ENCODE peak calls at places on chromosomes 11 and 22, in ten cellular contexts. O is type B pancreatic cell; L is astrocyte of the cerebellum; Y is Calu3; A is GM10248; B is heart left ventricle; J is osteocyte; W is CD4-positive, alpha-beta T cell; I is NB4; C is psoas muscle. U is an unnamed sample.
A peak's percentile ranks its signal among the peaks of the same experiment; 100 is the strongest.

GRCh38 chr11:66950113-66950535 is 8.1 kb downstream of the PC start:
- DNase-seq in W (no peak), C (peak; percentile 54), J (no peak), A (no peak), B (no peak), L (no peak), Y (peak; percentile 63), O (no peak), I (peak; percentile 40), U (no peak)

GRCh38 chr22:36871669-36872081 is 10.9 kb downstream of the NCF4 start:
- DNase-seq in W (no peak), Y (no peak), L (no peak), B (no peak), O (no peak), A (peak; percentile 6), J (no peak), I (no peak), C (no peak), U (no peak)

GRCh38 chr11:85595285-85595884 is 31.8 kb downstream of the DLG2 start:
- DNase-seq in W (no peak), J (no peak), C (no peak), B (no peak), O (no peak), I (peak; percentile 68), L (peak; percentile 23), A (peak; percentile 35), Y (no peak), U (no peak)

GRCh38 chr11:96024666-96025065 is 100.8 kb upstream of the MTMR2 start:
- DNase-seq in B (no peak), Y (no peak), O (no peak), A (no peak), I (no peak), L (no peak), J (no peak), W (no peak), C (no peak), U (no peak)

GRCh38 chr22:39454385-39454871 is 2.4 kb upstream of the MGAT3 start:
- DNase-seq in C (no peak), O (no peak), Y (peak; percentile 38), A (no peak), J (no peak), L (no peak), B (no peak), I (no peak), W (no peak), U (no peak)

GRCh38 chr22:29284196-29284595 is 16.1 kb downstream of the EWSR1 start:
- DNase-seq in J (no peak), B (no peak), W (no peak), I (no peak), A (no peak), Y (no peak), C (no peak), L (no peak), O (no peak), U (no peak)

GRCh38 chr11:69313992-69314391 is 20.0 kb downstream of the MYEOV start:
- DNase-seq in C (no peak), W (no peak), B (no peak), Y (no peak), L (no peak), A (no peak), J (no peak), O (no peak), I (no peak), U (no peak)

GRCh38 chr22:46737105-46737975 is 712 bp downstream of the CERK start:
- DNase-seq in W (peak; percentile 30), I (peak; percentile 68), A (peak; percentile 67), C (peak; percentile 49), L (no peak), B (peak; percentile 57), O (no peak), J (no peak), Y (peak; percentile 35), U (peak; percentile 29)

GRCh38 chr22:46612904-46613605 is 7.1 kb upstream of the GRAMD4 start:
- DNase-seq in L (no peak), O (no peak), C (peak; percentile 22), B (no peak), A (peak; percentile 51), Y (no peak), I (no peak), W (peak; percentile 36), J (no peak), U (no peak)

GRCh38 chr11:46386005-46386331 is 4.5 kb downstream of the MDK start:
- DNase-seq in O (no peak), W (no peak), A (no peak), B (no peak), C (no peak), L (no peak), I (no peak), J (no peak), Y (no peak), U (no peak)

DNA sequence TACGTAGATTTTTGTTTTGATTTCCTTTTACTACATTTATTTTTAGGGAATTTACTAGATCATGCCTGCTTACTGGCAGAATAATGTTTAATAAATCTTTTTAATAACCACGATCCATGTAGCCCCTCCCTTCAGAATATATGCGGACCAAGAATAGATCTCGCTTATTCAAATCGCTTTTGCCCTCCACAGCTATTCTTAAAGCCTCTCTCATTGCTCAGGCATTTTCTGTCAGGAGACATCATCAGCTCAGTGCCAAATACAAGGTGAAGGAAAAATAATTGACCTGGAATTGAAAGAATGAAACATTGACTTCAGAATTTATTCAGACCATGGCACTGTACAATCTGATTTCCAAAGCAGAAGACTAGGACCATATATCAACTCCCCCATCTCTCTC is 10.0 kb upstream of the JAML start:
- DNase-seq in W (no peak), I (no peak), Y (no peak), B (no peak), J (no peak), A (no peak), O (no peak), C (no peak), L (no peak), U (no peak)
- TF ChIP-seq CTCF in W (no peak), I (no peak), Y (no peak), B (no peak), J (no peak), A (no peak), O (no peak), C (no peak), L (no peak), U (no peak)

GRCh38 chr11:82315093-82315492 is 418.6 kb downstream of the FAM181B start:
- DNase-seq in W (no peak), C (no peak), J (no peak), I (peak; percentile 40), A (no peak), O (no peak), Y (no peak), B (no peak), L (no peak), U (peak; percentile 22)
- TF ChIP-seq CTCF in W (no peak), C (no peak), J (peak; percentile 20), I (peak; percentile 65), A (peak; percentile 42), O (peak; percentile 74), Y (no peak), B (no peak), L (peak; percentile 40), U (peak; percentile 81)

GRCh38 chr11:19740586-19740985 is 27.9 kb downstream of the NAV2 start:
- DNase-seq in I (no peak), B (no peak), A (no peak), Y (no peak), W (no peak), O (no peak), J (no peak), C (no peak), L (no peak), U (no peak)

GRCh38 chr11:19742595-19743292 is 30.1 kb downstream of the NAV2 start:
- DNase-seq in I (peak; percentile 67), A (peak; percentile 40), O (peak; percentile 82), L (peak; percentile 65), B (peak; percentile 75), J (peak; percentile 93), C (peak; percentile 72), Y (peak; percentile 81), W (peak; percentile 50), U (peak; percentile 69)

GRCh38 chr11:19737575-19737974 is 24.9 kb downstream of the NAV2 start:
- DNase-seq in J (no peak), O (no peak), Y (no peak), W (no peak), A (no peak), I (no peak), C (no peak), B (no peak), L (no peak), U (no peak)

GRCh38 chr11:19738124-19738523 is 25.5 kb downstream of the NAV2 start:
- DNase-seq in A (no peak), B (no peak), L (no peak), C (no peak), Y (no peak), O (no peak), I (no peak), J (no peak), W (no peak), U (no peak)

DNA sequence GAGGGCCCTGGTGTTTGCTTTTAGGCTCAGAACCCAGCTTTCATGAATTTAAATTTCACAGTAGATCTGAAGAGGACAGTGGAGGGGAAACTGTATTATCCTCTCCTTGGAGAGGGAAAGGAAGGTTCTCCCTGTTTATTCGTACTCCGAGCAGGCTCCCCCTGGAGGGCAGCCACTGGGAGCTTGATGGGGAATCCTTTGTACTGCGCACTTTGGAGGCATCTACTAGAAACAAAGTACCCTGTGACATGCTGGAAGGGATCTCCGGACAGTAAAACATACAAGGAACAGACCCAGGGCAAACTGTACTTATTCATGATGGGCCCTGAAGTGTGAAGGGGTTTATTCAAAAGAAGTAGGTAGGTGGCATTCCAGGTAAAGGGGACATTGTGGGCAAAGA is 27.2 kb downstream of the NAV2 start:
- DNase-seq in C (no peak), J (no peak), L (no peak), B (no peak), Y (no peak), O (no peak), I (no peak), W (no peak), A (no peak), U (no peak)
- TF ChIP-seq CTCF in C (peak; percentile 9), J (peak; percentile 46), L (peak; percentile 55), B (peak; percentile 27), Y (no peak), O (peak; percentile 62), I (no peak), W (no peak), A (no peak), U (peak; percentile 49)

GRCh38 chr22:25754527-25755202 is 12.7 kb downstream of the MYO18B start:
- DNase-seq in C (peak; percentile 88), I (no peak), A (no peak), O (no peak), J (no peak), L (peak; percentile 48), B (peak; percentile 92), W (no peak), Y (no peak), U (no peak)

GRCh38 chr22:25753252-25753651 is 11.3 kb downstream of the MYO18B start:
- DNase-seq in C (no peak), A (no peak), Y (no peak), L (no peak), J (no peak), W (no peak), I (no peak), B (no peak), O (no peak), U (no peak)

GRCh38 chr22:25750569-25751173 is 8.7 kb downstream of the MYO18B start:
- DNase-seq in J (no peak), Y (no peak), W (no peak), L (no peak), A (no peak), I (no peak), B (no peak), C (no peak), O (no peak), U (no peak)

GRCh38 chr22:25751174-25751581 is 9.2 kb downstream of the MYO18B start:
- DNase-seq in Y (no peak), W (no peak), A (no peak), C (no peak), I (no peak), J (no peak), L (no peak), B (no peak), O (no peak), U (no peak)

GRCh38 chr22:25752615-25753214 is 10.7 kb downstream of the MYO18B start:
- DNase-seq in O (no peak), L (no peak), J (no peak), I (no peak), B (no peak), C (no peak), A (no peak), W (no peak), Y (no peak), U (no peak)
- TF ChIP-seq CTCF in O (no peak), L (no peak), J (no peak), I (no peak), B (no peak), C (no peak), A (no peak), W (no peak), Y (no peak), U (no peak)